ENCODE peak calls at places on chromosome 15, in eight cellular contexts. One of them, this sample, is unnamed.

GRCh38 chr15:90264649-90265048 is 823 bp upstream of the NGRN start:
- ATAC-seq in effector memory CD8-positive, alpha-beta T cell: no peak
- ATAC-seq in upper lobe of right lung: peak; percentile 53
- ATAC-seq in body of pancreas: no peak
- ATAC-seq in central memory CD8-positive, alpha-beta T cell: no peak
- ATAC-seq in right cardiac atrium: no peak
- ATAC-seq in RWPE2: peak; percentile 11
- ATAC-seq in heart left ventricle: no peak
- ATAC-seq in this sample: peak; percentile 5

GRCh38 chr15:38538328-38539007 is 26.1 kb downstream of the RASGRP1 start:
- ATAC-seq in body of pancreas: no peak
- ATAC-seq in RWPE2: no peak
- ATAC-seq in effector memory CD8-positive, alpha-beta T cell: peak; percentile 72
- ATAC-seq in upper lobe of right lung: no peak
- ATAC-seq in heart left ventricle: no peak
- ATAC-seq in right cardiac atrium: no peak
- ATAC-seq in central memory CD8-positive, alpha-beta T cell: peak; percentile 66
- ATAC-seq in this sample: no peak

GRCh38 chr15:69100821-69101220 is 59.6 kb upstream of the GLCE start:
- ATAC-seq in upper lobe of right lung: no peak
- ATAC-seq in central memory CD8-positive, alpha-beta T cell: no peak
- ATAC-seq in body of pancreas: no peak
- ATAC-seq in right cardiac atrium: no peak
- ATAC-seq in effector memory CD8-positive, alpha-beta T cell: no peak
- ATAC-seq in heart left ventricle: no peak
- ATAC-seq in RWPE2: peak; percentile 20
- ATAC-seq in this sample: no peak

GRCh38 chr15:31177936-31178335 is 76.4 kb upstream of the TRPM1 start:
- ATAC-seq in heart left ventricle: no peak
- ATAC-seq in body of pancreas: no peak
- ATAC-seq in central memory CD8-positive, alpha-beta T cell: no peak
- ATAC-seq in effector memory CD8-positive, alpha-beta T cell: no peak
- ATAC-seq in right cardiac atrium: no peak
- ATAC-seq in RWPE2: peak; percentile 45
- ATAC-seq in upper lobe of right lung: peak; percentile 45
- ATAC-seq in this sample: no peak

GRCh38 chr15:63223463-63223862 is 34.1 kb downstream of the RAB8B start:
- ATAC-seq in RWPE2: no peak
- ATAC-seq in effector memory CD8-positive, alpha-beta T cell: no peak
- ATAC-seq in central memory CD8-positive, alpha-beta T cell: no peak
- ATAC-seq in upper lobe of right lung: peak; percentile 38
- ATAC-seq in right cardiac atrium: no peak
- ATAC-seq in heart left ventricle: no peak
- ATAC-seq in body of pancreas: no peak
- ATAC-seq in this sample: no peak

GRCh38 chr15:44215594-44215993 is 20.5 kb upstream of the FRMD5 start:
- ATAC-seq in right cardiac atrium: no peak
- ATAC-seq in effector memory CD8-positive, alpha-beta T cell: no peak
- ATAC-seq in heart left ventricle: no peak
- ATAC-seq in upper lobe of right lung: no peak
- ATAC-seq in body of pancreas: no peak
- ATAC-seq in RWPE2: peak; percentile 97
- ATAC-seq in central memory CD8-positive, alpha-beta T cell: no peak
- ATAC-seq in this sample: peak; percentile 90

GRCh38 chr15:47500823-47501222 is 216.5 kb upstream of the SEMA6D start:
- ATAC-seq in RWPE2: no peak
- ATAC-seq in upper lobe of right lung: no peak
- ATAC-seq in heart left ventricle: no peak
- ATAC-seq in central memory CD8-positive, alpha-beta T cell: no peak
- ATAC-seq in effector memory CD8-positive, alpha-beta T cell: no peak
- ATAC-seq in body of pancreas: no peak
- ATAC-seq in right cardiac atrium: no peak
- ATAC-seq in this sample: no peak

GRCh38 chr15:39793923-39794322 is 11.3 kb upstream of the FSIP1 start:
- ATAC-seq in RWPE2: no peak
- ATAC-seq in right cardiac atrium: no peak
- ATAC-seq in upper lobe of right lung: no peak
- ATAC-seq in central memory CD8-positive, alpha-beta T cell: no peak
- ATAC-seq in body of pancreas: no peak
- ATAC-seq in heart left ventricle: no peak
- ATAC-seq in effector memory CD8-positive, alpha-beta T cell: no peak
- ATAC-seq in this sample: no peak

GRCh38 chr15:67117356-67117755 is 52.0 kb downstream of the SMAD3 start:
- ATAC-seq in central memory CD8-positive, alpha-beta T cell: no peak
- ATAC-seq in RWPE2: no peak
- ATAC-seq in heart left ventricle: peak; percentile 12
- ATAC-seq in upper lobe of right lung: no peak
- ATAC-seq in right cardiac atrium: no peak
- ATAC-seq in effector memory CD8-positive, alpha-beta T cell: no peak
- ATAC-seq in body of pancreas: no peak
- ATAC-seq in this sample: no peak

GRCh38 chr15:89068325-89068784 is 19.9 kb upstream of the ABHD2 start:
- ATAC-seq in right cardiac atrium: no peak
- ATAC-seq in effector memory CD8-positive, alpha-beta T cell: no peak
- ATAC-seq in heart left ventricle: peak; percentile 42
- ATAC-seq in upper lobe of right lung: peak; percentile 77
- ATAC-seq in RWPE2: peak; percentile 78
- ATAC-seq in central memory CD8-positive, alpha-beta T cell: no peak
- ATAC-seq in body of pancreas: peak; percentile 30
- ATAC-seq in this sample: no peak

GRCh38 chr15:80586141-80586540 is 109.0 kb upstream of the ABHD17C start:
- ATAC-seq in heart left ventricle: no peak
- ATAC-seq in body of pancreas: no peak
- ATAC-seq in RWPE2: peak; percentile 20
- ATAC-seq in upper lobe of right lung: no peak
- ATAC-seq in central memory CD8-positive, alpha-beta T cell: no peak
- ATAC-seq in right cardiac atrium: no peak
- ATAC-seq in effector memory CD8-positive, alpha-beta T cell: no peak
- ATAC-seq in this sample: no peak

GRCh38 chr15:89379818-89380217 is 45.2 kb upstream of the POLG start:
- ATAC-seq in heart left ventricle: no peak
- ATAC-seq in right cardiac atrium: no peak
- ATAC-seq in effector memory CD8-positive, alpha-beta T cell: no peak
- ATAC-seq in body of pancreas: no peak
- ATAC-seq in upper lobe of right lung: no peak
- ATAC-seq in RWPE2: peak; percentile 93
- ATAC-seq in central memory CD8-positive, alpha-beta T cell: no peak
- ATAC-seq in this sample: no peak

GRCh38 chr15:66109826-66110225 is 143.7 kb downstream of the MEGF11 start:
- ATAC-seq in right cardiac atrium: no peak
- ATAC-seq in heart left ventricle: no peak
- ATAC-seq in upper lobe of right lung: no peak
- ATAC-seq in central memory CD8-positive, alpha-beta T cell: no peak
- ATAC-seq in body of pancreas: no peak
- ATAC-seq in RWPE2: no peak
- ATAC-seq in effector memory CD8-positive, alpha-beta T cell: no peak
- ATAC-seq in this sample: no peak

GRCh38 chr15:89400121-89400996 is 65.7 kb upstream of the POLG start:
- ATAC-seq in body of pancreas: peak; percentile 21
- ATAC-seq in central memory CD8-positive, alpha-beta T cell: no peak
- ATAC-seq in effector memory CD8-positive, alpha-beta T cell: no peak
- ATAC-seq in RWPE2: no peak
- ATAC-seq in right cardiac atrium: peak; percentile 26
- ATAC-seq in upper lobe of right lung: no peak
- ATAC-seq in heart left ventricle: no peak
- ATAC-seq in this sample: peak; percentile 74

GRCh38 chr15:29678504-29679034 is 143.7 kb downstream of the TJP1 start:
- ATAC-seq in body of pancreas: no peak
- ATAC-seq in central memory CD8-positive, alpha-beta T cell: no peak
- ATAC-seq in upper lobe of right lung: no peak
- ATAC-seq in effector memory CD8-positive, alpha-beta T cell: no peak
- ATAC-seq in right cardiac atrium: no peak
- ATAC-seq in RWPE2: no peak
- ATAC-seq in heart left ventricle: no peak
- ATAC-seq in this sample: no peak

GRCh38 chr15:100285641-100286295 is 56.0 kb downstream of the ADAMTS17 start:
- ATAC-seq in body of pancreas: no peak
- ATAC-seq in central memory CD8-positive, alpha-beta T cell: no peak
- ATAC-seq in effector memory CD8-positive, alpha-beta T cell: no peak
- ATAC-seq in RWPE2: no peak
- ATAC-seq in right cardiac atrium: no peak
- ATAC-seq in upper lobe of right lung: no peak
- ATAC-seq in heart left ventricle: no peak
- ATAC-seq in this sample: no peak

This sample was measured in SK-N-SH treated with all-trans-retinoic acid at 6 μM for 48 hours.